ENCODE peak calls at places on chromosomes 11 and 22, in nine cellular contexts. E is stimulated activated naive B cell treated with anti-CD40 and anti-IgM and Interleukin-4, amounts not matched to agents 10 μg/mL and 1 μg/mL and 100 μg/mL, for 72 hours; W is brain microvascular endothelial cell; V is stimulated activated CD8-positive, alpha-beta memory T cell treated with anti-CD3 and anti-CD28 coated beads, Interleukin-15, amount 100 ng/mL, for 4 hours; O is NCI-H774; D is astrocyte of the spinal cord; F is NCI-H1417; K is LoVo; L is stimulated activated CD4-positive, alpha-beta T cell treated with anti-CD3 and anti-CD28 coated beads, Interleukin-12 subunit alpha, Interleukin-12 subunit beta, amount 100 ng/mL, for 4 hours. Y is an unnamed sample.

GRCh38 chr11:74773481-74773880 is 24.8 kb downstream of the RNF169 start:
- DNase-seq in E (no peak), W (no peak), V (no peak), O (no peak), D (peak), F (no peak), K (no peak), L (no peak), Y (no peak)

GRCh38 chr11:116509566-116509965 is 263.2 kb downstream of the BUD13 start:
- DNase-seq in E (no peak), W (no peak), V (no peak), O (no peak), D (peak), F (no peak), K (no peak), L (no peak), Y (no peak)

GRCh38 chr11:34214961-34215805 is 109.8 kb downstream of the NAT10 start:
- DNase-seq in E (peak), W (peak), V (peak), O (no peak), D (peak), F (no peak), K (no peak), L (peak), Y (peak)

GRCh38 chr11:61734767-61735166 is 17.7 kb upstream of the MYRF start:
- DNase-seq in E (no peak), W (no peak), V (no peak), O (no peak), D (no peak), F (no peak), K (no peak), L (no peak), Y (no peak)

GRCh38 chr11:119309411-119309810 is 7.5 kb downstream of the MCAM start:
- DNase-seq in E (no peak), W (no peak), V (no peak), O (no peak), D (no peak), F (no peak), K (no peak), L (no peak), Y (no peak)

GRCh38 chr11:78449866-78450265 is 32.2 kb upstream of the GAB2 start:
- DNase-seq in E (no peak), W (peak), V (no peak), O (no peak), D (no peak), F (no peak), K (no peak), L (no peak), Y (no peak)

GRCh38 chr11:67510023-67510345 is 2.0 kb upstream of the CDK2AP2 start:
- DNase-seq in E (no peak), W (no peak), V (no peak), O (no peak), D (no peak), F (no peak), K (no peak), L (no peak), Y (no peak)

GRCh38 chr22:50218153-50218995 is 17.6 kb downstream of the SELENOO start:
- DNase-seq in E (no peak), W (no peak), V (no peak), O (no peak), D (no peak), F (peak), K (no peak), L (no peak), Y (no peak)

GRCh38 chr11:112019066-112019465 is 6.1 kb upstream of the DLAT start:
- DNase-seq in E (no peak), W (no peak), V (no peak), O (no peak), D (no peak), F (no peak), K (no peak), L (no peak), Y (no peak)

GRCh38 chr11:111733655-111734088 is 32.5 kb downstream of the PPP2R1B start:
- DNase-seq in E (no peak), W (no peak), V (no peak), O (no peak), D (peak), F (no peak), K (no peak), L (no peak), Y (no peak)

GRCh38 chr22:37198290-37199102 is 10.4 kb upstream of the C1QTNF6 start:
- DNase-seq in E (peak), W (peak), V (peak), O (no peak), D (peak), F (peak), K (peak), L (peak), Y (peak)

GRCh38 chr11:35554491-35555237 is 29.2 kb upstream of the PAMR1 start:
- DNase-seq in E (no peak), W (peak), V (no peak), O (no peak), D (peak), F (no peak), K (no peak), L (no peak), Y (no peak)

GRCh38 chr22:39490135-39490798 is 11.8 kb upstream of the MIEF1 start:
- DNase-seq in E (peak), W (peak), V (peak), O (peak), D (peak), F (peak), K (peak), L (peak), Y (peak)

GRCh38 chr11:78722786-78723185 is 148.1 kb upstream of the NARS2 start:
- DNase-seq in E (no peak), W (no peak), V (no peak), O (no peak), D (peak), F (no peak), K (no peak), L (no peak), Y (no peak)

GRCh38 chr11:2931416-2931746 is 2.2 kb upstream of the PHLDA2 start:
- DNase-seq in E (no peak), W (no peak), V (no peak), O (no peak), D (no peak), F (no peak), K (no peak), L (no peak), Y (no peak)

GRCh38 chr11:113647856-113648255 is 58.3 kb downstream of the TMPRSS5 start:
- DNase-seq in E (no peak), W (no peak), V (no peak), O (no peak), D (no peak), F (no peak), K (no peak), L (no peak), Y (no peak)